ENCODE peak calls at places on chromosomes 16 and 17, in five cellular contexts. O is SK-N-SH, R is IMR-90, G is HepG2, B is GM12878. Y is an unnamed sample.

GRCh38 chr17:77281024-77281903 is 140.5 kb downstream of the SEC14L1 start:
- DNase-seq in O (peak), R (peak), G (peak), B (no peak), Y (peak)

GRCh38 chr17:72030067-72030899 is 90.5 kb upstream of the SOX9 start:
- DNase-seq in O (no peak), R (peak), G (peak), B (peak), Y (no peak)

GRCh38 chr16:66154801-66155200 is 211.7 kb upstream of the CDH5 start:
- DNase-seq in O (no peak), R (no peak), G (no peak), B (no peak), Y (no peak)

GRCh38 chr16:86611517-86611840 is 33.1 kb downstream of the FOXL1 start:
- DNase-seq in O (no peak), R (peak), G (no peak), B (no peak), Y (no peak)

GRCh38 chr16:2842340-2843000 is 12.4 kb downstream of the ZG16B start:
- DNase-seq in O (peak), R (no peak), G (no peak), B (no peak), Y (peak)

GRCh38 chr17:1800240-1800639 is 29.5 kb downstream of the SMYD4 start:
- DNase-seq in O (no peak), R (no peak), G (no peak), B (no peak), Y (no peak)

GRCh38 chr17:47099451-47099986 is 89.6 kb downstream of the CDC27 start:
- DNase-seq in O (no peak), R (no peak), G (no peak), B (no peak), Y (peak)

GRCh38 chr17:35588196-35588920 is 1.2 kb downstream of the AP2B1 start:
- DNase-seq in O (no peak), R (peak), G (no peak), B (no peak), Y (peak)

GRCh38 chr16:86227801-86228200 is 282.5 kb upstream of the FOXF1 start:
- DNase-seq in O (no peak), R (peak), G (no peak), B (no peak), Y (no peak)

GRCh38 chr16:30526137-30526822 is at the start of gene ZNF768:
- DNase-seq in O (peak), R (no peak), G (peak), B (no peak), Y (peak)

GRCh38 chr17:55903028-55903690 is 152.3 kb downstream of the PCTP start:
- DNase-seq in O (no peak), R (no peak), G (no peak), B (no peak), Y (no peak)

DNA sequence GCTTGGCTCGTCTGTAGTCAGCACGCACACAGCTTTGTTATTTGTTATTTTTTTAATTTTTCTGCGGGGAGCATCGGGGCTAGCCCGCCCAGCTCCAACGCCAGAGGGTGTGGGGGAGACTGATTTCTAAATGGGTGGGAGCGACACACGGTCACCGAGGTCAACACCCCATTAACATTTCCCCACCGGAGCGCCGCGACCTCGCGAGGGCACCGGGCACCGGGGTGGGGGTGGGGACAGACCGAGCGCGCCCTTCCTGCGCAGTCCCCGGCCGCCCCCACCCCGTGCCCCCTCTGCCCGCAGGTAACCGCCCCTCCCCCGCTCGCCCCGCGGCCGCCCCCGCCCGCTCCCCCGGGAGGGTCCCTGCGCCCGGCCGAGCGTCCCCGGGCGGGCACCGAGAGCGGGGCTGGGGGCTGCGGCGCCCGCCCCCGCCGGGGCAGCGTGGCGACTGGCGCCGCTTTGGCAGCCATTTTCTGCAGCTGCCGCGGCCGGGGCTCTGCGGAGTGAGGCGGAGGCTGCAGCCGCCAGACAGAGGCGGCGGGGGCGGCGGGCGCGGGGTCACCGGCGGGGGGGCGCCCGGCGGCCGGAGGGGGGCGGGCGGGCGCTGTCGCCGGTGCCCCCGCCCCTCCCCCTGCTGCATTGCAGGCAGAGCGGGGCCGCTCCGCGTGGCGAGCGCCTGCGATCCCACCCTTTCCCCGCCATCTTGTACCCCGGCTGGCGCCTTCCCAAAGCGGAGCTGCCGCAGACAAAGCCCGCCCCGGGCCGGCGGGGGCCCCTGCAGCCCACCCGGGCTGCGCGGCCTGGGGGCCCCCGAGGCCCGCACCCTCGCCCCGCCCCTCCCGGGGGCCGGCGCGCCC is 16.3 kb upstream of the CBX8 start:
- DNase-seq in O (peak), R (no peak), G (no peak), B (no peak), Y (peak)
- TF ChIP-seq MXI1 in O (no peak), R (no peak), G (no peak), B (no peak), Y (no peak)

GRCh38 chr16:51759329-51759728 is 608.3 kb upstream of the SALL1 start:
- DNase-seq in O (peak), R (no peak), G (no peak), B (no peak), Y (no peak)
- TF ChIP-seq MXI1 in O (peak), R (no peak), G (no peak), B (no peak), Y (no peak)

DNA sequence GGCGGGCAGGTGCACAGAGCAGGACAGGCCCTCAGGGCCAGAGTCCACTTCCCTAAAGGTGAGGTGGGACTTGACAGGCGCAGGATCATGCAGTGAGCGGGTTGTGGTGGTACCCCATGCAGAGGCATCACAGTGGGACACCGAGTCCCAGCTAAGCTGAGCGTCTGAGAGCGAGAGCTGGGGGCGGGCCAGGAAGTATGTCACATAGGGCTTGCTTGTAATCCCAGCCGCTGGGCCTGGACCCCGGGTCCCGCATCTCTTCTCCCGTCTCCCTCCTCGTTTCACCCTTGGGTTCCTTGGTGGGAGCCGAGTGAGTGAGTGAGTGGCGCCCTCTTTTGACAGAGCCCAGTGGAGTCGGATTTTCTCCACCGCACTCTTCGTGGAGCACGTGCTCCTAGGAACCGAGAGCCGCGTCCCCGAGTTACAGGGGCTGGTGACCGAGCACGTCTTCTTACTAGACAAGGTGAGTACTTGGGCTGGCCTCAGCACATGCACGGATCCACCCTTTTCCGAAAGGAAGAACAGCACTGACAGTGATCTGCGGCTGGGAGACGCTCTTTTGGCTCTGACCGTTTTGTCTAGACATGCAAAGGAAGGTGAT is 50.8 kb upstream of the ENDOV start:
- DNase-seq in O (peak), R (no peak), G (peak), B (no peak), Y (no peak)
- TF ChIP-seq MXI1 in O (no peak), R (no peak), G (no peak), B (no peak), Y (no peak)

GRCh38 chr16:56451753-56452689 is 667 bp downstream of the OGFOD1 start:
- DNase-seq in O (peak), R (peak), G (peak), B (no peak), Y (peak)
- TF ChIP-seq MXI1 in O (peak), R (no peak), G (peak), B (no peak), Y (no peak)